ENCODE peak calls at places on chromosomes 12 and 14, in nine cellular contexts. One of them, this sample, is unnamed.

GRCh38 chr14:51534623-51535022 is 117.1 kb upstream of the FRMD6 start:
- DNase-seq in GM12878: no peak
- DNase-seq in uterus: no peak
- DNase-seq in body of pancreas: peak; percentile 41
- DNase-seq in tibial nerve: no peak
- DNase-seq in PC-9: peak; percentile 87
- DNase-seq in tibial artery: no peak
- DNase-seq in CD8-positive, alpha-beta memory T cell: no peak
- DNase-seq in cardiac muscle cell: no peak
- DNase-seq in this sample: peak; percentile 33

GRCh38 chr12:58608711-58609110 is 311.6 kb downstream of the LRIG3 start:
- DNase-seq in GM12878: no peak
- DNase-seq in uterus: no peak
- DNase-seq in body of pancreas: no peak
- DNase-seq in tibial nerve: no peak
- DNase-seq in PC-9: no peak
- DNase-seq in tibial artery: no peak
- DNase-seq in CD8-positive, alpha-beta memory T cell: no peak
- DNase-seq in cardiac muscle cell: no peak
- DNase-seq in this sample: no peak

GRCh38 chr14:68412505-68413496 is 380.1 kb downstream of the ZFP36L1 start:
- DNase-seq in GM12878: no peak
- DNase-seq in uterus: no peak
- DNase-seq in body of pancreas: no peak
- DNase-seq in tibial nerve: no peak
- DNase-seq in PC-9: no peak
- DNase-seq in tibial artery: no peak
- DNase-seq in CD8-positive, alpha-beta memory T cell: no peak
- DNase-seq in cardiac muscle cell: no peak
- DNase-seq in this sample: no peak

GRCh38 chr12:27015730-27016076 is 1.5 kb upstream of the TM7SF3 start:
- DNase-seq in GM12878: no peak
- DNase-seq in uterus: no peak
- DNase-seq in body of pancreas: no peak
- DNase-seq in tibial nerve: no peak
- DNase-seq in PC-9: no peak
- DNase-seq in tibial artery: no peak
- DNase-seq in CD8-positive, alpha-beta memory T cell: no peak
- DNase-seq in cardiac muscle cell: peak; percentile 28
- DNase-seq in this sample: peak; percentile 50

GRCh38 chr12:108017658-108018057 is 111.4 kb upstream of the WSCD2 start:
- DNase-seq in GM12878: no peak
- DNase-seq in uterus: no peak
- DNase-seq in body of pancreas: no peak
- DNase-seq in tibial nerve: no peak
- DNase-seq in PC-9: no peak
- DNase-seq in tibial artery: no peak
- DNase-seq in CD8-positive, alpha-beta memory T cell: no peak
- DNase-seq in cardiac muscle cell: no peak
- DNase-seq in this sample: no peak

GRCh38 chr12:102601621-102602020 is 121.3 kb upstream of the IGF1 start:
- DNase-seq in GM12878: no peak
- DNase-seq in uterus: no peak
- DNase-seq in body of pancreas: no peak
- DNase-seq in tibial nerve: no peak
- DNase-seq in PC-9: no peak
- DNase-seq in tibial artery: no peak
- DNase-seq in CD8-positive, alpha-beta memory T cell: no peak
- DNase-seq in cardiac muscle cell: no peak
- DNase-seq in this sample: no peak

GRCh38 chr12:122399592-122400373 is 22.7 kb downstream of the CLIP1 start:
- DNase-seq in GM12878: no peak
- DNase-seq in uterus: peak; percentile 60
- DNase-seq in body of pancreas: peak; percentile 84
- DNase-seq in tibial nerve: peak; percentile 57
- DNase-seq in PC-9: peak; percentile 82
- DNase-seq in tibial artery: peak; percentile 95
- DNase-seq in CD8-positive, alpha-beta memory T cell: peak; percentile 22
- DNase-seq in cardiac muscle cell: peak; percentile 86
- DNase-seq in this sample: peak; percentile 80

GRCh38 chr14:106551265-106551664 is 1024.9 kb downstream of the TMEM121 start:
- DNase-seq in GM12878: no peak
- DNase-seq in uterus: no peak
- DNase-seq in body of pancreas: no peak
- DNase-seq in tibial nerve: no peak
- DNase-seq in PC-9: no peak
- DNase-seq in tibial artery: no peak
- DNase-seq in CD8-positive, alpha-beta memory T cell: no peak
- DNase-seq in cardiac muscle cell: no peak
- DNase-seq in this sample: peak; percentile 5

GRCh38 chr14:26330982-26331381 is 266.9 kb downstream of the NOVA1 start:
- DNase-seq in GM12878: no peak
- DNase-seq in uterus: no peak
- DNase-seq in body of pancreas: no peak
- DNase-seq in tibial nerve: no peak
- DNase-seq in PC-9: no peak
- DNase-seq in tibial artery: no peak
- DNase-seq in CD8-positive, alpha-beta memory T cell: no peak
- DNase-seq in cardiac muscle cell: no peak
- DNase-seq in this sample: no peak

GRCh38 chr12:121839993-121840761 is 18.5 kb downstream of the HPD start:
- DNase-seq in GM12878: no peak
- DNase-seq in uterus: no peak
- DNase-seq in body of pancreas: no peak
- DNase-seq in tibial nerve: no peak
- DNase-seq in PC-9: no peak
- DNase-seq in tibial artery: no peak
- DNase-seq in CD8-positive, alpha-beta memory T cell: no peak
- DNase-seq in cardiac muscle cell: no peak
- DNase-seq in this sample: no peak

GRCh38 chr12:127811988-127812387 is 455.0 kb upstream of the TMEM132C start:
- DNase-seq in GM12878: no peak
- DNase-seq in uterus: peak; percentile 54
- DNase-seq in body of pancreas: no peak
- DNase-seq in tibial nerve: no peak
- DNase-seq in PC-9: no peak
- DNase-seq in tibial artery: no peak
- DNase-seq in CD8-positive, alpha-beta memory T cell: no peak
- DNase-seq in cardiac muscle cell: peak; percentile 5
- DNase-seq in this sample: peak; percentile 91

GRCh38 chr12:49043856-49044258 is 16.7 kb downstream of the KMT2D start:
- DNase-seq in GM12878: no peak
- DNase-seq in uterus: no peak
- DNase-seq in body of pancreas: peak; percentile 48
- DNase-seq in tibial nerve: no peak
- DNase-seq in PC-9: peak; percentile 39
- DNase-seq in tibial artery: no peak
- DNase-seq in CD8-positive, alpha-beta memory T cell: peak; percentile 91
- DNase-seq in cardiac muscle cell: peak; percentile 69
- DNase-seq in this sample: peak; percentile 74

GRCh38 chr12:6376079-6376941 is 947 bp upstream of the SCNN1A start:
- DNase-seq in GM12878: no peak
- DNase-seq in uterus: peak; percentile 83
- DNase-seq in body of pancreas: peak; percentile 71
- DNase-seq in tibial nerve: peak; percentile 53
- DNase-seq in PC-9: peak; percentile 97
- DNase-seq in tibial artery: peak; percentile 79
- DNase-seq in CD8-positive, alpha-beta memory T cell: no peak
- DNase-seq in cardiac muscle cell: peak; percentile 53
- DNase-seq in this sample: peak; percentile 59

DNA sequence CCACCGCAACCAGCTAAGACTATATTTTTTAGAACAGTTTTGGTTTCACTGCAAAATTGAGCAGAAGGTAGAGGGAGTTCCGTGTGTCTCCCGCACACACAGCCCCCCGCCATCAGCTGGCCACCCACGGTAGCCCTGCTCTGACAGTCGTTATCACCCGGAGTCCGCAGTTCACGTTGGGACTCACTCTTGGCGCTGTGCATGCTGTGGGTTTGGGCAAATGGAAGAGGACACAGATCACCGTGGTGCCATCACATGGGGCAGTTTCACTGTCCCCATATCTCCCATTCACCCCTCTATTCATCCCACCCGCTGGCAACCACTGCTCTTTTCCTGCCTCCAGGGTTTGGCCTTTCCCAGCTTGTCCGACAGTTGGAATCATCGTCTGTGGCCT is 31.8 kb upstream of the ULK1 start:
- DNase-seq in GM12878: no peak
- DNase-seq in uterus: no peak
- DNase-seq in body of pancreas: no peak
- DNase-seq in tibial nerve: no peak
- DNase-seq in PC-9: no peak
- DNase-seq in tibial artery: no peak
- DNase-seq in CD8-positive, alpha-beta memory T cell: no peak
- DNase-seq in cardiac muscle cell: no peak
- DNase-seq in this sample: no peak
- H3K4me1 ChIP-seq in GM12878: no peaks in the 10 kb centered on the region
- H3K4me1 ChIP-seq in uterus: no peaks in the 10 kb centered on the region
- H3K4me1 ChIP-seq in body of pancreas: no peaks in the 10 kb centered on the region
- H3K4me1 ChIP-seq in tibial nerve: no peaks in the 10 kb centered on the region
- H3K4me1 ChIP-seq in PC-9: peaks cover 67% of the 10 kb centered on the region
- H3K4me1 ChIP-seq in tibial artery: no peaks in the 10 kb centered on the region
- H3K4me1 ChIP-seq in CD8-positive, alpha-beta memory T cell: no peaks in the 10 kb centered on the region
- H3K4me1 ChIP-seq in cardiac muscle cell: no peaks in the 10 kb centered on the region
- H3K4me1 ChIP-seq in this sample: no peaks in the 10 kb centered on the region

GRCh38 chr14:61409782-61410181 is 88.4 kb downstream of the PRKCH start:
- DNase-seq in GM12878: no peak
- DNase-seq in uterus: no peak
- DNase-seq in body of pancreas: no peak
- DNase-seq in tibial nerve: no peak
- DNase-seq in PC-9: no peak
- DNase-seq in tibial artery: no peak
- DNase-seq in CD8-positive, alpha-beta memory T cell: no peak
- DNase-seq in cardiac muscle cell: no peak
- DNase-seq in this sample: no peak

GRCh38 chr14:61406198-61406597 is 84.8 kb downstream of the PRKCH start:
- DNase-seq in GM12878: no peak
- DNase-seq in uterus: no peak
- DNase-seq in body of pancreas: no peak
- DNase-seq in tibial nerve: no peak
- DNase-seq in PC-9: no peak
- DNase-seq in tibial artery: no peak
- DNase-seq in CD8-positive, alpha-beta memory T cell: no peak
- DNase-seq in cardiac muscle cell: peak; percentile 95
- DNase-seq in this sample: no peak

GRCh38 chr14:61408498-61408897 is 87.1 kb downstream of the PRKCH start:
- DNase-seq in GM12878: no peak
- DNase-seq in uterus: no peak
- DNase-seq in body of pancreas: no peak
- DNase-seq in tibial nerve: no peak
- DNase-seq in PC-9: no peak
- DNase-seq in tibial artery: no peak
- DNase-seq in CD8-positive, alpha-beta memory T cell: no peak
- DNase-seq in cardiac muscle cell: no peak
- DNase-seq in this sample: no peak

GRCh38 chr14:61404637-61405036 is 83.3 kb downstream of the PRKCH start:
- DNase-seq in GM12878: no peak
- DNase-seq in uterus: no peak
- DNase-seq in body of pancreas: no peak
- DNase-seq in tibial nerve: no peak
- DNase-seq in PC-9: no peak
- DNase-seq in tibial artery: no peak
- DNase-seq in CD8-positive, alpha-beta memory T cell: no peak
- DNase-seq in cardiac muscle cell: no peak
- DNase-seq in this sample: no peak

GRCh38 chr14:61406670-61407069 is 85.3 kb downstream of the PRKCH start:
- DNase-seq in GM12878: no peak
- DNase-seq in uterus: no peak
- DNase-seq in body of pancreas: no peak
- DNase-seq in tibial nerve: no peak
- DNase-seq in PC-9: no peak
- DNase-seq in tibial artery: no peak
- DNase-seq in CD8-positive, alpha-beta memory T cell: no peak
- DNase-seq in cardiac muscle cell: no peak
- DNase-seq in this sample: no peak
- H3K27ac ChIP-seq in GM12878: no peak overlapping the region
- H3K27ac ChIP-seq in uterus: no peak overlapping the region
- H3K27ac ChIP-seq in body of pancreas: no peak overlapping the region
- H3K27ac ChIP-seq in tibial nerve: no peak overlapping the region
- H3K27ac ChIP-seq in PC-9: no peak overlapping the region
- H3K27ac ChIP-seq in tibial artery: no peak overlapping the region
- H3K27ac ChIP-seq in CD8-positive, alpha-beta memory T cell: no peak overlapping the region
- H3K27ac ChIP-seq in cardiac muscle cell: peak overlapping the region; percentile 96
- H3K27ac ChIP-seq in this sample: no peak overlapping the region

GRCh38 chr14:102111101-102111500 is 24.3 kb upstream of the HSP90AA1 start:
- DNase-seq in GM12878: no peak
- DNase-seq in uterus: no peak
- DNase-seq in body of pancreas: no peak
- DNase-seq in tibial nerve: no peak
- DNase-seq in PC-9: no peak
- DNase-seq in tibial artery: no peak
- DNase-seq in CD8-positive, alpha-beta memory T cell: no peak
- DNase-seq in cardiac muscle cell: no peak
- DNase-seq in this sample: no peak
- H3K36me3 ChIP-seq in GM12878: no peaks in the 10 kb centered on the region
- H3K36me3 ChIP-seq in uterus: no peaks in the 10 kb centered on the region
- H3K36me3 ChIP-seq in body of pancreas: no peaks in the 10 kb centered on the region
- H3K36me3 ChIP-seq in tibial nerve: no peaks in the 10 kb centered on the region
- H3K36me3 ChIP-seq in PC-9: no peaks in the 10 kb centered on the region
- H3K36me3 ChIP-seq in tibial artery: no peaks in the 10 kb centered on the region
- H3K36me3 ChIP-seq in CD8-positive, alpha-beta memory T cell: no peaks in the 10 kb centered on the region
- H3K36me3 ChIP-seq in cardiac muscle cell: no peaks in the 10 kb centered on the region
- H3K36me3 ChIP-seq in this sample: no peaks in the 10 kb centered on the region

GRCh38 chr14:43123544-43123943 is 1383.5 kb downstream of the FSCB start:
- DNase-seq in GM12878: no peak
- DNase-seq in uterus: no peak
- DNase-seq in body of pancreas: no peak
- DNase-seq in tibial nerve: no peak
- DNase-seq in PC-9: no peak
- DNase-seq in tibial artery: no peak
- DNase-seq in CD8-positive, alpha-beta memory T cell: no peak
- DNase-seq in cardiac muscle cell: no peak
- DNase-seq in this sample: no peak
- H3K4me1 ChIP-seq in GM12878: no peaks in the 10 kb centered on the region
- H3K4me1 ChIP-seq in uterus: no peaks in the 10 kb centered on the region
- H3K4me1 ChIP-seq in body of pancreas: no peaks in the 10 kb centered on the region
- H3K4me1 ChIP-seq in tibial nerve: no peaks in the 10 kb centered on the region
- H3K4me1 ChIP-seq in PC-9: no peaks in the 10 kb centered on the region
- H3K4me1 ChIP-seq in tibial artery: no peaks in the 10 kb centered on the region
- H3K4me1 ChIP-seq in CD8-positive, alpha-beta memory T cell: no peaks in the 10 kb centered on the region
- H3K4me1 ChIP-seq in cardiac muscle cell: no peaks in the 10 kb centered on the region
- H3K4me1 ChIP-seq in this sample: no peaks in the 10 kb centered on the region

GRCh38 chr12:106113446-106114083 is 25.2 kb downstream of the NUAK1 start:
- DNase-seq in GM12878: no peak
- DNase-seq in uterus: peak; percentile 14
- DNase-seq in body of pancreas: no peak
- DNase-seq in tibial nerve: no peak
- DNase-seq in PC-9: no peak
- DNase-seq in tibial artery: no peak
- DNase-seq in CD8-positive, alpha-beta memory T cell: no peak
- DNase-seq in cardiac muscle cell: no peak
- DNase-seq in this sample: no peak
- H3K27ac ChIP-seq in GM12878: no peak overlapping the region
- H3K27ac ChIP-seq in uterus: peak overlapping the region; percentile 83
- H3K27ac ChIP-seq in body of pancreas: no peak overlapping the region
- H3K27ac ChIP-seq in tibial nerve: peak overlapping the region; percentile 84
- H3K27ac ChIP-seq in PC-9: peak overlapping the region; percentile 84
- H3K27ac ChIP-seq in tibial artery: peak overlapping the region; percentile 82
- H3K27ac ChIP-seq in CD8-positive, alpha-beta memory T cell: no peak overlapping the region
- H3K27ac ChIP-seq in cardiac muscle cell: no peak overlapping the region
- H3K27ac ChIP-seq in this sample: no peak overlapping the region

GRCh38 chr12:111893287-111893686 is 51.3 kb downstream of the MAPKAPK5 start:
- DNase-seq in GM12878: no peak
- DNase-seq in uterus: no peak
- DNase-seq in body of pancreas: no peak
- DNase-seq in tibial nerve: no peak
- DNase-seq in PC-9: no peak
- DNase-seq in tibial artery: no peak
- DNase-seq in CD8-positive, alpha-beta memory T cell: no peak
- DNase-seq in cardiac muscle cell: no peak
- DNase-seq in this sample: no peak
- H3K36me3 ChIP-seq in GM12878: peaks cover 12% of the 10 kb centered on the region
- H3K36me3 ChIP-seq in uterus: no peaks in the 10 kb centered on the region
- H3K36me3 ChIP-seq in body of pancreas: peaks cover 18% of the 10 kb centered on the region
- H3K36me3 ChIP-seq in tibial nerve: peaks cover 22% of the 10 kb centered on the region
- H3K36me3 ChIP-seq in PC-9: peaks cover 17% of the 10 kb centered on the region
- H3K36me3 ChIP-seq in tibial artery: peaks cover 59% of the 10 kb centered on the region
- H3K36me3 ChIP-seq in CD8-positive, alpha-beta memory T cell: peaks cover 15% of the 10 kb centered on the region
- H3K36me3 ChIP-seq in cardiac muscle cell: peaks cover 40% of the 10 kb centered on the region
- H3K36me3 ChIP-seq in this sample: peaks cover 48% of the 10 kb centered on the region

This sample was measured in SJCRH30.